ENCODE peak calls at places on chromosomes 2 and 18, in seven cellular contexts. I is K562, X is HCT116, J is fibroblast of lung, G is endothelial cell of umbilical vein, S is hepatocyte, W is IMR-90. U is an unnamed sample. For H3K27me3, the result is how much of the 10 kb centered on the place peaks cover.

GRCh38 chr2:85253890-85254289 is 73.9 kb downstream of the TGOLN2 start:
- DNase-seq in I (no peak), X (no peak), J (no peak), G (no peak), S (no peak), W (no peak), U (no peak)

GRCh38 chr2:134320930-134321329 is 67.1 kb downstream of the MGAT5 start:
- DNase-seq in I (no peak), X (no peak), J (no peak), G (no peak), S (no peak), W (no peak), U (no peak)

GRCh38 chr2:135698838-135699237 is 42.8 kb upstream of the UBXN4 start:
- DNase-seq in I (no peak), X (no peak), J (no peak), G (no peak), S (no peak), W (no peak), U (no peak)

GRCh38 chr2:186423481-186423880 is 62.6 kb upstream of the ZC3H15 start:
- DNase-seq in I (no peak), X (no peak), J (no peak), G (no peak), S (no peak), W (no peak), U (no peak)

GRCh38 chr2:215601990-215602721 is 166.3 kb upstream of the FN1 start:
- DNase-seq in I (no peak), X (no peak), J (peak), G (peak), S (no peak), W (peak), U (no peak)

GRCh38 chr18:23684515-23685197 is 4.6 kb upstream of the LAMA3 start:
- DNase-seq in I (no peak), X (no peak), J (peak), G (no peak), S (no peak), W (no peak), U (no peak)

GRCh38 chr2:120952318-120952717 is 216.7 kb downstream of the GLI2 start:
- DNase-seq in I (no peak), X (no peak), J (peak), G (no peak), S (no peak), W (peak), U (no peak)

GRCh38 chr2:54336136-54336976 is 80.3 kb upstream of the TSPYL6 start:
- DNase-seq in I (no peak), X (no peak), J (peak), G (no peak), S (no peak), W (peak), U (no peak)

GRCh38 chr18:73381361-73382031 is 513.7 kb upstream of the NETO1 start:
- DNase-seq in I (no peak), X (no peak), J (no peak), G (no peak), S (no peak), W (no peak), U (no peak)

GRCh38 chr2:239951117-239951734 is 73.9 kb downstream of the NDUFA10 start:
- DNase-seq in I (no peak), X (no peak), J (no peak), G (no peak), S (no peak), W (no peak), U (no peak)

GRCh38 chr2:128467321-128467901 is 148.7 kb upstream of the HS6ST1 start:
- DNase-seq in I (no peak), X (no peak), J (no peak), G (no peak), S (no peak), W (no peak), U (peak)

GRCh38 chr2:238087211-238087610 is 12.9 kb upstream of the ESPNL start:
- DNase-seq in I (no peak), X (no peak), J (no peak), G (no peak), S (no peak), W (no peak), U (no peak)

GRCh38 chr2:240502059-240502429 is 55.7 kb downstream of the ANKMY1 start:
- DNase-seq in I (no peak), X (no peak), J (no peak), G (no peak), S (peak), W (no peak), U (peak)

GRCh38 chr2:237431856-237432255 is 17.9 kb upstream of the COL6A3 start:
- DNase-seq in I (no peak), X (no peak), J (peak), G (no peak), S (no peak), W (no peak), U (no peak)

GRCh38 chr18:75064513-75064905 is 144.4 kb downstream of the PTGR3 start:
- DNase-seq in I (no peak), X (no peak), J (no peak), G (no peak), S (no peak), W (no peak), U (no peak)

GRCh38 chr2:121746071-121746578 is 9.3 kb upstream of the TSN start:
- DNase-seq in I (peak), X (no peak), J (no peak), G (no peak), S (no peak), W (no peak), U (no peak)

GRCh38 chr2:108980076-108980475 is 8.9 kb downstream of the EDAR start:
- DNase-seq in I (no peak), X (no peak), J (no peak), G (no peak), S (no peak), W (no peak), U (no peak)

GRCh38 chr2:34529965-34530364 is 930.9 kb upstream of the FAM98A start:
- DNase-seq in I (no peak), X (no peak), J (no peak), G (no peak), S (no peak), W (no peak), U (no peak)

GRCh38 chr2:96374211-96374951 is 38.8 kb downstream of the NCAPH start:
- DNase-seq in I (no peak), X (no peak), J (peak), G (peak), S (peak), W (peak), U (no peak)

GRCh38 chr2:109352066-109352897 is 223.3 kb downstream of the SH3RF3 start:
- DNase-seq in I (no peak), X (no peak), J (no peak), G (no peak), S (no peak), W (no peak), U (peak)

GRCh38 chr18:50662775-50663383 is 103.0 kb downstream of the MAPK4 start:
- DNase-seq in I (no peak), X (no peak), J (no peak), G (no peak), S (no peak), W (no peak), U (no peak)

GRCh38 chr18:10197097-10197496 is 257.3 kb upstream of the APCDD1 start:
- DNase-seq in I (no peak), X (no peak), J (no peak), G (no peak), S (peak), W (no peak), U (no peak)

GRCh38 chr2:183229386-183229785 is 105.1 kb downstream of the NUP35 start:
- DNase-seq in I (no peak), X (no peak), J (peak), G (no peak), S (no peak), W (peak), U (no peak)

GRCh38 chr2:159715451-159715850 is 3.1 kb downstream of the MARCHF7 start:
- DNase-seq in I (no peak), X (no peak), J (peak), G (no peak), S (no peak), W (no peak), U (no peak)

GRCh38 chr2:168810235-168810634 is 7.8 kb downstream of the NOSTRIN start:
- DNase-seq in I (no peak), X (no peak), J (no peak), G (no peak), S (no peak), W (no peak), U (no peak)

GRCh38 chr2:138713509-138713908 is 66.7 kb downstream of the NXPH2 start:
- DNase-seq in I (no peak), X (no peak), J (no peak), G (no peak), S (peak), W (no peak), U (no peak)

GRCh38 chr2:99325384-99325783 is 10.7 kb downstream of the TXNDC9 start:
- DNase-seq in I (no peak), X (no peak), J (no peak), G (no peak), S (no peak), W (no peak), U (no peak)

GRCh38 chr18:79905389-79905911 is 46.0 kb downstream of the SLC66A2 start:
- DNase-seq in I (no peak), X (no peak), J (peak), G (no peak), S (no peak), W (peak), U (no peak)

GRCh38 chr2:128664499-128664971 is 345.9 kb upstream of the HS6ST1 start:
- DNase-seq in I (no peak), X (no peak), J (no peak), G (no peak), S (no peak), W (no peak), U (peak)

GRCh38 chr2:164430166-164430783 is 191.0 kb downstream of the GRB14 start:
- DNase-seq in I (no peak), X (peak), J (peak), G (peak), S (peak), W (peak), U (peak)

GRCh38 chr2:52918551-52918950 is 849.1 kb upstream of the CHAC2 start:
- DNase-seq in I (no peak), X (no peak), J (peak), G (no peak), S (no peak), W (peak), U (no peak)

GRCh38 chr2:16487686-16488085 is 177.9 kb downstream of the CYRIA start:
- DNase-seq in I (no peak), X (no peak), J (peak), G (peak), S (peak), W (peak), U (no peak)

GRCh38 chr2:234628953-234629352 is 132.1 kb upstream of the ARL4C start:
- DNase-seq in I (no peak), X (no peak), J (no peak), G (no peak), S (no peak), W (peak), U (no peak)

GRCh38 chr2:208256192-208256782 is 1.4 kb upstream of the IDH1 start:
- DNase-seq in I (no peak), X (no peak), J (no peak), G (no peak), S (peak), W (no peak), U (no peak)

GRCh38 chr2:120926463-120927165 is 190.9 kb downstream of the GLI2 start:
- DNase-seq in I (no peak), X (no peak), J (peak), G (no peak), S (no peak), W (peak), U (no peak)

GRCh38 chr2:62200291-62200841 is 4.5 kb downstream of the B3GNT2 start:
- DNase-seq in I (no peak), X (no peak), J (no peak), G (no peak), S (no peak), W (no peak), U (no peak)

DNA sequence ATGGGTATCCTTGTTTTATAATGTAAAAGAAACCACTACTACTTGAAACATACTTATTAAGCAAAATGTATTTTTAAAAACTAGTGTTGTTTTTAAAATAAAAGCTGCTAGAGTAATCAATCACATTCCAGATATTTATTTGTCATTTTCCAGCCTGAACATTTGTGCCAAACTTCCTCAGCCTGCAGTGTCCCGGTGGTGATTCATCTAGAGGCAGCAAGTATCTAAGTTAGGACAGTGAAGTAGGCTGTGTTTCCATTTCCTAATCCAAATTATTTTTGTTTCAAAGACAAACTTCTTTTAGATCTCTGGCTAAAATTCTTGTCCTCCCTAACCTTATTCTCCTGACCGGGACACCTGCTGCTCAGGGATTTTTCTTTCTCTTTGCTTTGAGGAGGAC is 12.8 kb upstream of the GCG start:
- DNase-seq in I (no peak), X (no peak), J (peak), G (no peak), S (no peak), W (peak), U (no peak)
- H3K4me2 ChIP-seq in I (no peak), X (no peak), J (peak), G (no peak), S (no peak), W (no peak), U (no peak)

GRCh38 chr2:26615336-26616031 is 25.7 kb downstream of the CIB4 start:
- DNase-seq in I (peak), X (peak), J (no peak), G (no peak), S (no peak), W (no peak), U (no peak)

GRCh38 chr2:26617259-26618083 is 23.7 kb downstream of the CIB4 start:
- DNase-seq in I (no peak), X (no peak), J (no peak), G (no peak), S (no peak), W (no peak), U (no peak)

GRCh38 chr2:26614205-26615128 is 26.7 kb downstream of the CIB4 start:
- DNase-seq in I (no peak), X (no peak), J (no peak), G (no peak), S (no peak), W (no peak), U (no peak)

GRCh38 chr2:26616864-26617135 is 24.4 kb downstream of the CIB4 start:
- DNase-seq in I (no peak), X (no peak), J (no peak), G (no peak), S (no peak), W (no peak), U (no peak)

GRCh38 chr2:26616032-26616863 is 24.9 kb downstream of the CIB4 start:
- DNase-seq in I (no peak), X (no peak), J (no peak), G (no peak), S (no peak), W (no peak), U (no peak)
- H3K27me3 ChIP-seq in I (under half), X (under half), J (under half), G (under half), S (under half), W (half or more), U (under half)

GRCh38 chr18:63890950-63891304 is 3.4 kb downstream of the SERPINB2 start:
- DNase-seq in I (no peak), X (no peak), J (no peak), G (peak), S (no peak), W (peak), U (no peak)
- TF ChIP-seq CTCF in I (no peak), X (no peak), J (peak), G (no peak), S (peak), W (peak), U (peak)

DNA sequence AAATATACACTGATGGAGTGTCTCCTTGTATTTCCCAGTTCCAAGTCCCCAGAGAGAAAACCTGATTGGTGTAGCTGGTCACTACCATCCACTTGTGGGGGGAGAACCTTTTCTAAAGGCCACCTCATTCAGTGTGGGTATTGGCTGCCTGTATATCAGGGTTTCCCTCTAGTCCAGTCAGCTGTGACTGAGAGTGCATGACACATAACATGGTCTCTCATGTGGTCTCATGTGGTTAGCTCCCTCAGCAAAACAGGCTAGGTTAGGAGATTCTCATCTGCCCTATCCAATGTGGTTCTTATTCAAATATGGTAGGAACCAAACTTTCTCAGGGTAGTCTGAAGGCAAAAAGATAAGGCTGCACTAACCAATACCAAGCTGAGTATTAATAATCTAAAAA is 4.1 kb upstream of the GORASP2 start:
- DNase-seq in I (no peak), X (no peak), J (no peak), G (no peak), S (no peak), W (no peak), U (no peak)
- H3K4me2 ChIP-seq in I (no peak), X (no peak), J (no peak), G (no peak), S (no peak), W (no peak), U (no peak)

GRCh38 chr18:78352905-78353304 is 626.7 kb upstream of the SALL3 start:
- DNase-seq in I (no peak), X (no peak), J (no peak), G (no peak), S (no peak), W (no peak), U (no peak)
- H3K27me3 ChIP-seq in I (under half), X (under half), J (under half), G (under half), S (under half), W (under half), U (under half)